ENCODE peak calls at places on chromosome 1, in nine cellular contexts. R is EL; Z is activated naive CD4-positive, alpha-beta T cell treated with anti-CD3 and anti-CD28 coated beads, Interleukin-2, amount 10 ng/mL, durations not matched to agents 7 days and 5 days; N is HCT116; X is T1000; K is M059J; Y is T47D; D is GM23248; L is NCI-H1436. U is an unnamed sample.
A peak's percentile ranks its signal among the peaks of the same experiment; 100 is the strongest.

GRCh38 chr1:191206808-191207207 is 729.1 kb upstream of the BRINP3 start:
- DNase-seq in R (peak; percentile 25), Z (no peak), N (peak; percentile 2), X (no peak), K (no peak), Y (peak; percentile 16), D (no peak), L (no peak), U (no peak)

GRCh38 chr1:152497273-152497672 is 13.3 kb upstream of the LCE5A start:
- DNase-seq in R (peak; percentile 37), Z (no peak), N (no peak), X (no peak), K (peak; percentile 45), Y (peak; percentile 81), D (peak; percentile 72), L (no peak), U (peak; percentile 17)

GRCh38 chr1:5509664-5510452 is 482.4 kb downstream of the NPHP4 start:
- DNase-seq in R (peak; percentile 29), Z (peak; percentile 79), N (peak; percentile 13), X (peak; percentile 8), K (peak; percentile 27), Y (peak; percentile 37), D (peak; percentile 43), L (peak; percentile 25), U (peak; percentile 84)

GRCh38 chr1:172451002-172451443 is 7.2 kb upstream of the PIGC start:
- DNase-seq in R (peak; percentile 59), Z (peak; percentile 25), N (no peak), X (no peak), K (peak; percentile 83), Y (no peak), D (peak; percentile 54), L (no peak), U (no peak)

GRCh38 chr1:89962024-89962741 is 32.7 kb upstream of the ZNF326 start:
- DNase-seq in R (peak; percentile 67), Z (no peak), N (no peak), X (no peak), K (peak; percentile 92), Y (no peak), D (no peak), L (no peak), U (no peak)

GRCh38 chr1:60988827-60989363 is 93.5 kb upstream of the NFIA start:
- DNase-seq in R (peak; percentile 11), Z (no peak), N (no peak), X (no peak), K (no peak), Y (no peak), D (peak; percentile 34), L (no peak), U (no peak)

GRCh38 chr1:226566234-226566633 is 17.7 kb downstream of the STUM start:
- DNase-seq in R (no peak), Z (no peak), N (no peak), X (no peak), K (no peak), Y (no peak), D (no peak), L (no peak), U (no peak)

GRCh38 chr1:9128161-9128519 is 762 bp downstream of the GPR157 start:
- DNase-seq in R (peak; percentile 20), Z (peak; percentile 29), N (no peak), X (no peak), K (no peak), Y (no peak), D (peak; percentile 19), L (no peak), U (peak; percentile 48)

GRCh38 chr1:225613006-225613405 is 39.9 kb downstream of the ENAH start:
- DNase-seq in R (no peak), Z (no peak), N (no peak), X (no peak), K (no peak), Y (peak; percentile 16), D (no peak), L (no peak), U (no peak)

GRCh38 chr1:68173283-68174172 is 58.8 kb downstream of the WLS start:
- DNase-seq in R (no peak), Z (no peak), N (no peak), X (peak; percentile 27), K (no peak), Y (no peak), D (peak; percentile 60), L (no peak), U (peak; percentile 26)

GRCh38 chr1:225471453-225472301 is 43.8 kb upstream of the LBR start:
- DNase-seq in R (no peak), Z (no peak), N (no peak), X (no peak), K (no peak), Y (no peak), D (no peak), L (no peak), U (no peak)

GRCh38 chr1:92486251-92487077 is at the start of gene GFI1:
- DNase-seq in R (peak; percentile 47), Z (peak; percentile 75), N (no peak), X (no peak), K (peak; percentile 57), Y (no peak), D (peak; percentile 62), L (no peak), U (peak; percentile 70)

GRCh38 chr1:71438626-71439025 is 357.8 kb upstream of the ZRANB2 start:
- DNase-seq in R (no peak), Z (no peak), N (no peak), X (no peak), K (no peak), Y (no peak), D (no peak), L (no peak), U (no peak)

GRCh38 chr1:159830737-159831136 is 4.1 kb downstream of the SLAMF8 start:
- DNase-seq in R (no peak), Z (no peak), N (no peak), X (no peak), K (no peak), Y (no peak), D (no peak), L (no peak), U (no peak)

GRCh38 chr1:179121159-179121938 is 39.5 kb downstream of the TOR3A start:
- DNase-seq in R (peak; percentile 58), Z (peak; percentile 60), N (peak; percentile 28), X (peak; percentile 15), K (peak; percentile 72), Y (peak; percentile 73), D (peak; percentile 72), L (peak; percentile 1), U (peak; percentile 44)

GRCh38 chr1:89306273-89306672 is 33.6 kb upstream of the GBP5 start:
- DNase-seq in R (no peak), Z (no peak), N (no peak), X (no peak), K (no peak), Y (no peak), D (no peak), L (no peak), U (no peak)

GRCh38 chr1:29416267-29416666 is 179.9 kb downstream of the PTPRU start:
- DNase-seq in R (no peak), Z (no peak), N (no peak), X (no peak), K (no peak), Y (peak; percentile 24), D (no peak), L (no peak), U (no peak)

GRCh38 chr1:87495147-87495546 is 166.5 kb downstream of the LMO4 start:
- DNase-seq in R (no peak), Z (no peak), N (no peak), X (no peak), K (no peak), Y (peak; percentile 32), D (no peak), L (no peak), U (no peak)

GRCh38 chr1:197731449-197731848 is 43.8 kb downstream of the DENND1B start:
- DNase-seq in R (no peak), Z (no peak), N (no peak), X (no peak), K (no peak), Y (no peak), D (no peak), L (no peak), U (no peak)

GRCh38 chr1:111596499-111596898 is 23.1 kb upstream of the RAP1A start:
- DNase-seq in R (no peak), Z (peak; percentile 68), N (no peak), X (no peak), K (no peak), Y (no peak), D (no peak), L (no peak), U (no peak)

GRCh38 chr1:156151093-156151688 is 2.2 kb upstream of the SEMA4A start:
- DNase-seq in R (peak; percentile 78), Z (no peak), N (no peak), X (no peak), K (peak; percentile 87), Y (no peak), D (peak; percentile 87), L (no peak), U (no peak)

GRCh38 chr1:6960291-6960758 is 175.1 kb downstream of the CAMTA1 start:
- DNase-seq in R (peak; percentile 87), Z (no peak), N (no peak), X (peak; percentile 80), K (peak; percentile 99), Y (peak; percentile 42), D (peak; percentile 77), L (no peak), U (no peak)

GRCh38 chr1:155307247-155307740 is 1.4 kb upstream of the FDPS start:
- DNase-seq in R (peak; percentile 56), Z (no peak), N (no peak), X (no peak), K (peak; percentile 53), Y (peak; percentile 55), D (peak; percentile 58), L (no peak), U (no peak)